ENCODE peak calls at places on chromosomes 7 and 10, in ten cellular contexts. A is GDM1; P is stimulated activated CD8-positive, alpha-beta memory T cell treated with anti-CD3 and anti-CD28 coated beads, Interleukin-15, amount 100 ng/mL, for 24 hours; S is activated CD4-positive, alpha-beta T cell treated with anti-CD3 and anti-CD28 coated beads, Interleukin-2, amount 50 U/mL, for 4 hours; Q is ACHN; T is K562; R is NCI-H510A; U is neural crest cell; H is GM04503; Z is Calu3. V is an unnamed sample.

GRCh38 chr10:12194752-12195271 is 879 bp downstream of the NUDT5 start:
- DNase-seq in P (no peak), T (peak; percentile 55), U (peak; percentile 2), Q (peak; percentile 29), R (no peak), A (no peak), H (no peak), Z (peak; percentile 17), S (peak; percentile 15), V (peak; percentile 64)

GRCh38 chr10:113666682-113667252 is 2.9 kb upstream of the NRAP start:
- DNase-seq in H (peak; percentile 2), A (no peak), U (no peak), S (no peak), Z (no peak), R (no peak), T (no peak), Q (no peak), P (no peak), V (peak; percentile 62)

GRCh38 chr7:80659120-80660055 is 20.9 kb downstream of the CD36 start:
- DNase-seq in P (no peak), Z (no peak), H (no peak), A (no peak), T (peak; percentile 18), Q (peak; percentile 56), S (no peak), R (no peak), U (no peak), V (peak; percentile 89)

GRCh38 chr10:53771701-53772100 is 999.1 kb upstream of the MBL2 start:
- DNase-seq in R (no peak), S (no peak), Q (no peak), Z (no peak), P (no peak), A (no peak), U (no peak), H (no peak), T (no peak), V (no peak)

GRCh38 chr10:82969405-82969804 is 1094.4 kb downstream of the NRG3 start:
- DNase-seq in R (no peak), T (peak; percentile 1), S (no peak), Z (no peak), U (no peak), H (peak; percentile 8), Q (peak; percentile 38), P (no peak), A (no peak), V (peak; percentile 55)

GRCh38 chr7:27608776-27609495 is 53.7 kb downstream of the HIBADH start:
- DNase-seq in S (no peak), P (no peak), U (no peak), H (no peak), T (peak; percentile 75), Q (no peak), Z (no peak), R (no peak), A (no peak), V (peak; percentile 67)

GRCh38 chr7:44994877-44995554 is 5.0 kb upstream of the CCM2 start:
- DNase-seq in U (no peak), P (no peak), S (no peak), Q (no peak), A (peak; percentile 74), Z (no peak), R (no peak), T (peak; percentile 94), H (no peak), V (peak; percentile 75)

GRCh38 chr7:15801565-15801964 is 115.1 kb upstream of the MEOX2 start:
- DNase-seq in U (no peak), A (no peak), T (no peak), S (no peak), Z (no peak), P (no peak), R (no peak), H (peak; percentile 69), Q (peak; percentile 89), V (no peak)

GRCh38 chr7:41303709-41304108 is 399.2 kb downstream of the INHBA start:
- DNase-seq in S (no peak), A (no peak), P (no peak), U (no peak), H (no peak), R (no peak), Z (no peak), T (no peak), Q (no peak), V (no peak)